ENCODE peak calls at places on chromosomes 12 and 14, in five cellular contexts. D is fibroblast of mammary gland, F is AG04450, H is foreskin fibroblast, E is Karpas-422. S is an unnamed sample.
A peak's percentile ranks its signal among the peaks of the same experiment; 100 is the strongest.

GRCh38 chr12:127060310-127060847 is 1206.6 kb upstream of the TMEM132C start:
- DNase-seq in H (no peak), E (no peak), F (no peak), D (no peak), S (no peak)

GRCh38 chr12:119423285-119423684 is 88.8 kb downstream of the CCDC60 start:
- DNase-seq in H (no peak), D (no peak), E (peak; percentile 73), F (no peak), S (no peak)

GRCh38 chr14:99257122-99257672 is 14.8 kb downstream of the BCL11B start:
- DNase-seq in F (no peak), H (no peak), D (no peak), E (no peak), S (no peak)

GRCh38 chr12:123384994-123385376 is 1.1 kb downstream of the KMT5A start:
- DNase-seq in E (no peak), D (peak; percentile 68), H (peak; percentile 80), F (no peak), S (no peak)

GRCh38 chr12:96501139-96501741 is 11.9 kb downstream of the CFAP54 start:
- DNase-seq in E (no peak), D (peak; percentile 72), H (peak; percentile 63), F (no peak), S (no peak)

GRCh38 chr12:121668750-121669524 is 517 bp downstream of the MORN3 start:
- DNase-seq in H (peak; percentile 29), F (no peak), E (peak; percentile 78), D (peak; percentile 38), S (peak; percentile 15)

GRCh38 chr12:80864046-80864735 is 73.5 kb downstream of the LIN7A start:
- DNase-seq in E (no peak), H (peak; percentile 47), F (no peak), D (peak; percentile 34), S (no peak)

GRCh38 chr12:88579941-88580871 is at the start of gene KITLG:
- DNase-seq in D (peak; percentile 82), H (peak; percentile 97), F (peak; percentile 77), E (no peak), S (peak; percentile 65)

GRCh38 chr12:52119398-52120254 is 40.1 kb downstream of the SMIM41 start:
- DNase-seq in E (peak; percentile 93), H (no peak), F (no peak), D (peak; percentile 9), S (no peak)

GRCh38 chr12:50776749-50777728 is 13.1 kb downstream of the ATF1 start:
- DNase-seq in F (no peak), E (no peak), D (no peak), H (no peak), S (no peak)

GRCh38 chr12:128914908-128915563 is 61.8 kb downstream of the GLT1D1 start:
- DNase-seq in H (no peak), E (no peak), F (no peak), D (no peak), S (no peak)

GRCh38 chr14:101932668-101933067 is 31.7 kb upstream of the DYNC1H1 start:
- DNase-seq in E (no peak), F (no peak), D (no peak), H (no peak), S (no peak)

GRCh38 chr14:68552597-68552996 is 240.3 kb downstream of the ZFP36L1 start:
- DNase-seq in E (no peak), D (peak; percentile 45), F (no peak), H (peak; percentile 75), S (peak; percentile 72)

GRCh38 chr14:101876539-101876938 is 87.8 kb upstream of the DYNC1H1 start:
- DNase-seq in H (peak; percentile 83), E (peak; percentile 96), D (peak; percentile 93), F (no peak), S (no peak)

GRCh38 chr14:100438271-100438670 is 115.1 kb downstream of the SLC25A47 start:
- DNase-seq in E (no peak), F (no peak), D (no peak), H (no peak), S (no peak)

GRCh38 chr14:83556746-83557460 is 1973.0 kb upstream of the FLRT2 start:
- DNase-seq in F (peak; percentile 50), D (peak; percentile 71), H (peak; percentile 78), E (no peak), S (peak; percentile 64)

GRCh38 chr14:94337274-94337673 is 14.1 kb upstream of the SERPINA6 start:
- DNase-seq in E (no peak), H (peak; percentile 77), F (no peak), D (peak; percentile 81), S (no peak)

GRCh38 chr14:22977684-22978486 is 4.5 kb downstream of the AJUBA start:
- DNase-seq in E (no peak), D (peak; percentile 55), F (no peak), H (peak; percentile 92), S (no peak)

GRCh38 chr14:85534435-85534834 is 4.5 kb downstream of the FLRT2 start:
- DNase-seq in D (peak; percentile 28), H (peak; percentile 61), F (no peak), E (no peak), S (no peak)

GRCh38 chr12:6228535-6229223 is 28.5 kb downstream of the CD9 start:
- DNase-seq in D (no peak), F (no peak), E (no peak), H (peak; percentile 50), S (no peak)

GRCh38 chr12:10189653-10190052 is 10.8 kb downstream of the TMEM52B start:
- DNase-seq in F (no peak), E (no peak), D (peak; percentile 16), H (no peak), S (no peak)

GRCh38 chr14:100894416-100894815 is 9.1 kb downstream of the RTL1 start:
- DNase-seq in E (no peak), H (no peak), D (no peak), F (no peak), S (no peak)

GRCh38 chr14:77344597-77344996 is 23.8 kb downstream of the GSTZ1 start:
- DNase-seq in H (no peak), D (no peak), E (no peak), F (no peak), S (no peak)

GRCh38 chr12:81332054-81332453 is 254.2 kb downstream of the ACSS3 start:
- DNase-seq in E (peak; percentile 52), D (no peak), H (peak; percentile 6), F (no peak), S (no peak)

GRCh38 chr14:95875831-95876768 is 532 bp upstream of the TUNAR start:
- DNase-seq in F (no peak), H (no peak), E (no peak), D (no peak), S (no peak)

GRCh38 chr12:91406920-91407341 is 224.3 kb upstream of the DCN start:
- DNase-seq in F (no peak), D (peak; percentile 20), E (no peak), H (peak; percentile 58), S (no peak)

GRCh38 chr14:29390046-29390841 is 537.4 kb downstream of the PRKD1 start:
- DNase-seq in F (no peak), H (peak; percentile 8), D (no peak), E (no peak), S (no peak)

GRCh38 chr12:86634706-86635410 is 378.7 kb upstream of the MGAT4C start:
- DNase-seq in H (no peak), E (no peak), D (peak; percentile 12), F (no peak), S (no peak)

GRCh38 chr12:51593539-51593938 is 2.5 kb downstream of the SCN8A start:
- DNase-seq in D (peak; percentile 62), F (peak; percentile 43), H (peak; percentile 85), E (peak; percentile 61), S (peak; percentile 48)

GRCh38 chr12:114681149-114681849 is 2.7 kb downstream of the TBX3 start:
- DNase-seq in H (peak; percentile 41), D (peak; percentile 49), E (no peak), F (no peak), S (no peak)

GRCh38 chr12:65532744-65533143 is 254.3 kb downstream of the MSRB3 start:
- DNase-seq in H (peak; percentile 47), F (no peak), D (peak; percentile 85), E (no peak), S (peak; percentile 84)

GRCh38 chr12:15897433-15897832 is 13.7 kb upstream of the DERA start:
- DNase-seq in D (peak; percentile 51), E (no peak), F (no peak), H (peak; percentile 39), S (no peak)

GRCh38 chr14:61751475-61751989 is 10.7 kb upstream of the SNAPC1 start:
- DNase-seq in E (peak; percentile 57), D (no peak), F (no peak), H (no peak), S (no peak)
- H3K4me3 ChIP-seq in E (peak overlapping the region; percentile 80), D (no peak overlapping the region), F (no peak overlapping the region), H (peak overlapping the region; percentile 52), S (peak overlapping the region; percentile 20)

GRCh38 chr12:94621662-94622359 is 28.5 kb downstream of the TMCC3 start:
- DNase-seq in H (peak; percentile 57), D (peak; percentile 80), E (no peak), F (no peak), S (no peak)
- H3K4me3 ChIP-seq in H (no peak overlapping the region), D (no peak overlapping the region), E (peak overlapping the region; percentile 39), F (no peak overlapping the region), S (no peak overlapping the region)

GRCh38 chr14:103909531-103910261 is 18.6 kb upstream of the TDRD9 start:
- DNase-seq in D (no peak), F (no peak), E (no peak), H (no peak), S (no peak)
- H3K4me3 ChIP-seq in D (no peak overlapping the region), F (no peak overlapping the region), E (no peak overlapping the region), H (no peak overlapping the region), S (no peak overlapping the region)

GRCh38 chr12:7628401-7628961 is 37.2 kb downstream of the APOBEC1 start:
- DNase-seq in F (no peak), D (no peak), E (no peak), H (no peak), S (no peak)
- H3K4me3 ChIP-seq in F (no peak overlapping the region), D (no peak overlapping the region), E (no peak overlapping the region), H (no peak overlapping the region), S (no peak overlapping the region)

GRCh38 chr14:97412933-97413574 is 615.9 kb downstream of the VRK1 start:
- DNase-seq in D (no peak), F (no peak), E (no peak), H (no peak), S (no peak)
- H3K4me3 ChIP-seq in D (no peak overlapping the region), F (no peak overlapping the region), E (no peak overlapping the region), H (no peak overlapping the region), S (peak overlapping the region; percentile 38)

S was measured in astrocyte of the cerebellum.